ENCODE peak calls at places on chromosomes 4 and X, in six cellular contexts. M, V, L, Y, C and H are unnamed samples.

GRCh38 chr4:39846135-39846534 is 131.6 kb downstream of the PDS5A start:
- DNase-seq in M (no peak), C (peak; percentile 13), Y (no peak), L (no peak), V (no peak), H (no peak)

GRCh38 chr4:82688091-82688815 is 110.3 kb downstream of the SCD5 start:
- DNase-seq in Y (no peak), L (no peak), C (no peak), V (no peak), M (no peak), H (no peak)

GRCh38 chrX:4314586-4314985 is 601.1 kb upstream of the PRKX start:
- DNase-seq in Y (no peak), V (no peak), L (no peak), C (no peak), M (no peak), H (no peak)

GRCh38 chr4:71130827-71131603 is 137.6 kb downstream of the DCK start:
- DNase-seq in Y (no peak), C (no peak), V (no peak), M (peak; percentile 15), L (no peak), H (no peak)

GRCh38 chr4:53040459-53040815 is 178.3 kb downstream of the RASL11B start:
- DNase-seq in V (no peak), L (no peak), C (no peak), M (no peak), Y (no peak), H (no peak)

GRCh38 chr4:143482753-143483362 is 30.6 kb upstream of the SMARCA5 start:
- DNase-seq in L (no peak), C (no peak), M (peak; percentile 9), Y (no peak), V (peak; percentile 30), H (peak; percentile 12)

GRCh38 chr4:2051086-2051485 is 8.0 kb upstream of the NAT8L start:
- DNase-seq in V (no peak), M (no peak), Y (no peak), L (no peak), C (no peak), H (no peak)

GRCh38 chr4:124083706-124084105 is 628.8 kb downstream of the ANKRD50 start:
- DNase-seq in C (no peak), L (no peak), M (no peak), Y (no peak), V (no peak), H (no peak)

GRCh38 chrX:38126179-38126578 is 94.5 kb downstream of the SRPX start:
- DNase-seq in Y (no peak), L (no peak), C (no peak), M (no peak), V (no peak), H (no peak)

GRCh38 chr4:159292137-159292896 is 189.4 kb downstream of the RAPGEF2 start:
- DNase-seq in V (no peak), Y (no peak), L (no peak), C (no peak), M (no peak), H (no peak)

GRCh38 chrX:46588263-46588662 is 14.7 kb downstream of the CHST7 start:
- DNase-seq in Y (no peak), M (no peak), L (no peak), C (peak; percentile 20), V (peak; percentile 58), H (no peak)

GRCh38 chr4:115950806-115951205 is 837.4 kb upstream of the NDST4 start:
- DNase-seq in M (no peak), Y (no peak), C (no peak), V (no peak), L (no peak), H (no peak)

GRCh38 chr4:727576-727975 is 21.9 kb downstream of the PCGF3 start:
- DNase-seq in Y (no peak), C (no peak), V (no peak), M (no peak), L (no peak), H (no peak)

GRCh38 chrX:97691901-97692455 is 808.3 kb downstream of the RPA4 start:
- DNase-seq in Y (no peak), C (no peak), V (no peak), L (no peak), M (no peak), H (no peak)

DNA sequence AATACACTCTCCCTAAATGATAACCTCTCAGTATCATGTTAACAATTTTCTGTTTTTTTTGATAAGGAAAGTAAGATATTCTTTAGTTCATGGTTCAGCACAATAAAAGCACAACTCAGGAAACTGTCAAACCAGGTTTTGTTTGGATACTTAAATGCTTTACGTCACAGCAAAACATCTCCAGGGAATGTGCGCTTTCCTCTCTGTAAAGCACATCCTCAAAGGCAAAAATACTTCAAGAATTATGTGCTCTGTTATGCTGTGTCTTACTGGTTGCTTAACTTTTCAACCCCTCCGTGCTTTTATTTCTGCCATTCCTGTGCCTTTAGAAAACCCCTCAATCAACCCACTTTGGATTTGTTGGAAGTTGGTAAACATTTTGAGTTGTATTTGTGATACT is 27.8 kb downstream of the SNX25 start:
- DNase-seq in V (no peak), L (no peak), M (no peak), Y (no peak), C (no peak), H (no peak)
- TF ChIP-seq POLR2A in V (no peak), L (no peak), M (no peak), Y (no peak), C (no peak), H (no peak)

DNA sequence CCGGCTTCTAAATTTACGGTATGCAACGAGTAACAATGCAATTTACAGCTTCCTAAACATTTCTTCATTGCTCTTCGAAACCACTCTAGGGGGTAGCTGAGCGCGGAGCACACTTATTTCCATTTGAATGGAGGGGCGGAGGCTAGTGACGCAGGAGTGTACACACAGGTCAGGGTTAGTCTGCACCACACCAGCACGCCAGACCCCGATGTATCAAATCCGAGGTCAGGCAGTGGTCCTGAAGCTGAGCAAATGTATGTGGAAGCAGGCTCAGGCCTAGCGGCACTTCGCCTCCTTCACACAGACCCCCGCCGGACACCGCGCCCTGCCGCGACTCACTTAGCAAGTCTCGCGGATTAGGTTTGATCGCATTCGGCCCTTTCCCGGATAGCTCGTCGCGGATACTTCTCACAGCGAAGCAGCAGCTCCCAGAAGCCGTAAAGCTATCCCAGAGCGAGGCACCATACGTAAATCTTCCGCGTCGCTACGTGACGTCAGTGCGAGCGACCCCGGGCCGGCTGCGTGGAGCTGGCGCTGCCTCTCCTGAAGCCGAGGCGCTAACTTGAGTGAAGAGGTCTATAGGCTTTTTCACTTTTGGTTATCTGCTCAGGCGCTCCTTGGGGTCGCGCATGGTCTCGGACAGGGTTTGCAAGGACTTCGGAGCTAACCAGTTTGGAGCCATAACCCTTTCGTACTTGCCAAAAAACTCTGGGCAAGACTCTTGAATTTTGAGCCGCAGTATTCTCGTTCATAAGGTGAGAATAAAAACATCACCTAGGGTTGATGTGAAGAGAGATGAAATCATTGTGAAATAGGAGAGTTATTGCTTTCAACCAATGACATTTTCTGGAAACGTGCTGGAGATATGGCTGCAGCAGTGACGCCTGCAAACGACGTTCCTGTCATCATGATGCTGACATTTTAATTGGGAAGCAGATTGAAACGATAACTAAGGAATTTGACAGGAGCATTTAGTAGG is at the start of gene AASDH:
- DNase-seq in Y (peak; percentile 83), V (peak; percentile 93), C (peak; percentile 96), L (peak; percentile 66), M (peak; percentile 72), H (peak; percentile 57)
- TF ChIP-seq POLR2A in Y (no peak), V (peak; percentile 68), C (peak; percentile 86), L (peak; percentile 95), M (peak; percentile 71), H (peak; percentile 98)

GRCh38 chr4:129378346-129378745 is 282.4 kb downstream of the C4orf33 start:
- DNase-seq in M (no peak), L (no peak), Y (no peak), V (no peak), C (no peak), H (no peak)
- TF ChIP-seq POLR2A in M (no peak), L (no peak), Y (no peak), V (no peak), C (no peak), H (no peak)

GRCh38 chrX:2320580-2321327 is 180.0 kb downstream of the DHRSX start:
- DNase-seq in Y (no peak), M (peak; percentile 35), C (no peak), V (no peak), L (no peak), H (no peak)
- TF ChIP-seq POLR2A in Y (no peak), M (no peak), C (no peak), V (no peak), L (no peak), H (no peak)

GRCh38 chrX:2608638-2609430 is 82.3 kb upstream of the CD99 start:
- DNase-seq in C (peak; percentile 93), V (peak; percentile 82), Y (no peak), L (peak; percentile 89), M (peak; percentile 88), H (peak; percentile 92)
- TF ChIP-seq POLR2A in C (peak; percentile 67), V (peak; percentile 41), Y (no peak), L (peak; percentile 66), M (peak; percentile 71), H (no peak)

DNA sequence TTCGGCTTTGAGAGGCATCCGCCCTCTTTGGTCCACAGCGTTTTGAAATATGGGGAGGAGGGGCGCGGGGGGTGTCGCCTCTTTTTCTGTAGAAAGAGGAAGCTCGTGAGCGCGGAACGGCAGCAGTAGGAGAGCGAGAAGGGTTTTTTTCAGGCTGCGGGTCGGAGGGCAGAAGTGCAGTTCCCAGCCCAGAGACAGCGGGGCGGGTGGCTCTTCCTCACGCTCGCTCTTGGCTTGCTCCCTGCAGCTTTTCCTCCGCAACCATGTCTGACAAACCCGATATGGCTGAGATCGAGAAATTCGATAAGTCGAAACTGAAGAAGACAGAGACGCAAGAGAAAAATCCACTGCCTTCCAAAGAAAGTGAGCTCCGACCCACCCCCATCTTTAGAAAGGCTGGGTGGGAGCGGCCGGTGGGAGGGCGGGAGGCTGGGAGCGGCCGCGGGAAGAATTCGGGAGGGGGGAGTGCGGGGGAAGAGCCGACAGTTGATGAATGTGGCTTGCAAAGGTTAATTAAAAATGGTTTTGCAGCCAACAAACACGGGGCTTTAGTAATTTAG is 1.2 kb downstream of the TMSB4X start:
- DNase-seq in M (peak; percentile 55), L (peak; percentile 40), Y (no peak), C (no peak), V (peak; percentile 48), H (no peak)
- TF ChIP-seq POLR2A in M (no peak), L (no peak), Y (no peak), C (no peak), V (no peak), H (no peak)